ENCODE peak calls at places on chromosomes 3 and 15, in ten cellular contexts. U, Y, E, F, O, R, G, S, K and V are unnamed samples.

GRCh38 chr15:73293773-73294172 is 75.0 kb downstream of the HCN4 start:
- DNase-seq in U (no peak), Y (no peak), E (no peak), F (no peak), O (no peak), R (no peak), G (no peak), S (no peak), K (no peak), V (no peak)

GRCh38 chr3:134030801-134031619 is 1.3 kb upstream of the SLCO2A1 start:
- DNase-seq in U (no peak), Y (no peak), E (no peak), F (no peak), O (no peak), R (no peak), G (no peak), S (no peak), K (no peak), V (no peak)

GRCh38 chr3:101574388-101575156 is 592 bp downstream of the PCNP start:
- DNase-seq in U (peak), Y (peak), E (no peak), F (peak), O (no peak), R (peak), G (peak), S (peak), K (no peak), V (no peak)

GRCh38 chr3:75863878-75864277 is 78.5 kb upstream of the ZNF717 start:
- DNase-seq in U (no peak), Y (no peak), E (no peak), F (no peak), O (no peak), R (no peak), G (no peak), S (no peak), K (no peak), V (no peak)

GRCh38 chr3:84987709-84988504 is 29.1 kb downstream of the CADM2 start:
- DNase-seq in U (no peak), Y (no peak), E (no peak), F (no peak), O (no peak), R (no peak), G (no peak), S (no peak), K (no peak), V (no peak)

GRCh38 chr3:19149388-19149787 is 1.1 kb downstream of the KCNH8 start:
- DNase-seq in U (no peak), Y (peak), E (no peak), F (no peak), O (no peak), R (peak), G (peak), S (no peak), K (no peak), V (no peak)

GRCh38 chr15:96336045-96336642 is 5.6 kb downstream of the NR2F2 start:
- DNase-seq in U (no peak), Y (no peak), E (no peak), F (no peak), O (no peak), R (no peak), G (peak), S (no peak), K (no peak), V (no peak)

GRCh38 chr15:69787791-69788190 is 309.9 kb downstream of the TLE3 start:
- DNase-seq in U (no peak), Y (no peak), E (no peak), F (no peak), O (no peak), R (no peak), G (no peak), S (no peak), K (no peak), V (no peak)

GRCh38 chr3:171566803-171567422 is 106.7 kb upstream of the TNIK start:
- DNase-seq in U (no peak), Y (peak), E (peak), F (no peak), O (peak), R (peak), G (peak), S (no peak), K (no peak), V (no peak)

GRCh38 chr15:71301958-71302621 is 186.8 kb downstream of the THSD4 start:
- DNase-seq in U (no peak), Y (no peak), E (no peak), F (no peak), O (no peak), R (no peak), G (no peak), S (no peak), K (no peak), V (no peak)

GRCh38 chr3:106068386-106068785 is 199.6 kb upstream of the CBLB start:
- DNase-seq in U (no peak), Y (no peak), E (no peak), F (no peak), O (no peak), R (no peak), G (no peak), S (no peak), K (no peak), V (no peak)

GRCh38 chr15:50149090-50149489 is 30.1 kb upstream of the ATP8B4 start:
- DNase-seq in U (no peak), Y (no peak), E (no peak), F (no peak), O (no peak), R (no peak), G (peak), S (no peak), K (no peak), V (no peak)

GRCh38 chr3:50971487-50971924 is 296.8 kb downstream of the DOCK3 start:
- DNase-seq in U (no peak), Y (peak), E (no peak), F (no peak), O (peak), R (peak), G (peak), S (no peak), K (no peak), V (no peak)

GRCh38 chr3:38655708-38656300 is 6.3 kb upstream of the SCN5A start:
- DNase-seq in U (no peak), Y (peak), E (peak), F (peak), O (no peak), R (no peak), G (peak), S (no peak), K (no peak), V (no peak)

GRCh38 chr3:123871946-123872345 is 12.2 kb downstream of the MYLK start:
- DNase-seq in U (no peak), Y (no peak), E (peak), F (no peak), O (no peak), R (no peak), G (no peak), S (no peak), K (no peak), V (no peak)

GRCh38 chr3:15327941-15328340 is 4.4 kb downstream of the SH3BP5 start:
- DNase-seq in U (no peak), Y (peak), E (no peak), F (no peak), O (peak), R (peak), G (no peak), S (peak), K (no peak), V (no peak)

GRCh38 chr3:55522077-55522476 is 35.0 kb upstream of the WNT5A start:
- DNase-seq in U (no peak), Y (no peak), E (no peak), F (no peak), O (no peak), R (no peak), G (no peak), S (no peak), K (no peak), V (no peak)

GRCh38 chr3:56952846-56953245 is 107.6 kb upstream of the SPATA12 start:
- DNase-seq in U (no peak), Y (no peak), E (no peak), F (no peak), O (no peak), R (no peak), G (no peak), S (no peak), K (no peak), V (no peak)

GRCh38 chr3:148044141-148044540 is 635.0 kb downstream of the ZIC1 start:
- DNase-seq in U (no peak), Y (no peak), E (no peak), F (no peak), O (no peak), R (no peak), G (no peak), S (no peak), K (no peak), V (no peak)

GRCh38 chr3:183688869-183689268 is 8.7 kb upstream of the YEATS2 start:
- DNase-seq in U (no peak), Y (no peak), E (no peak), F (no peak), O (no peak), R (no peak), G (no peak), S (no peak), K (no peak), V (no peak)

GRCh38 chr15:29018983-29019875 is 133.5 kb downstream of the APBA2 start:
- DNase-seq in U (no peak), Y (no peak), E (no peak), F (no peak), O (no peak), R (no peak), G (no peak), S (no peak), K (no peak), V (no peak)

GRCh38 chr3:3027976-3028567 is 82.1 kb downstream of the IL5RA start:
- DNase-seq in U (no peak), Y (peak), E (no peak), F (no peak), O (no peak), R (no peak), G (no peak), S (no peak), K (no peak), V (no peak)

GRCh38 chr3:58414538-58415197 is 19.0 kb downstream of the PDHB start:
- DNase-seq in U (peak), Y (peak), E (no peak), F (no peak), O (no peak), R (peak), G (peak), S (no peak), K (no peak), V (no peak)

GRCh38 chr3:50587806-50588758 is 18.8 kb downstream of the HEMK1 start:
- DNase-seq in U (no peak), Y (peak), E (no peak), F (no peak), O (no peak), R (no peak), G (no peak), S (no peak), K (peak), V (peak)

GRCh38 chr3:191355406-191355805 is 25.1 kb upstream of the UTS2B start:
- DNase-seq in U (no peak), Y (peak), E (no peak), F (no peak), O (no peak), R (no peak), G (no peak), S (no peak), K (no peak), V (no peak)

GRCh38 chr3:35758358-35758757 is 119.0 kb downstream of the ARPP21 start:
- DNase-seq in U (no peak), Y (no peak), E (no peak), F (no peak), O (no peak), R (no peak), G (no peak), S (no peak), K (no peak), V (no peak)

GRCh38 chr3:155766206-155766605 is 21.3 kb upstream of the PLCH1 start:
- DNase-seq in U (no peak), Y (no peak), E (peak), F (no peak), O (no peak), R (no peak), G (no peak), S (no peak), K (no peak), V (no peak)

GRCh38 chr15:62462721-62463120 is 297.6 kb upstream of the C2CD4B start:
- DNase-seq in U (no peak), Y (no peak), E (no peak), F (no peak), O (no peak), R (no peak), G (no peak), S (no peak), K (no peak), V (no peak)

GRCh38 chr3:140186421-140186920 is 251.5 kb downstream of the CLSTN2 start:
- DNase-seq in U (no peak), Y (no peak), E (peak), F (no peak), O (peak), R (no peak), G (no peak), S (no peak), K (no peak), V (no peak)